ENCODE peak calls at places on chromosomes 5 and 9, in four cellular contexts. V, K, X and W are unnamed samples.

GRCh38 chr5:41067714-41068113 is 3.4 kb downstream of the MROH2B start:
- DNase-seq in V (no peak), K (no peak), X (no peak), W (no peak)

GRCh38 chr5:7094626-7095025 is 301.3 kb upstream of the ADCY2 start:
- DNase-seq in V (no peak), K (peak; percentile 62), X (no peak), W (no peak)

GRCh38 chr5:141976176-141976575 is 7.3 kb downstream of the RNF14 start:
- DNase-seq in V (no peak), K (no peak), X (no peak), W (no peak)

GRCh38 chr5:2187687-2188086 is 305.0 kb upstream of the IRX4 start:
- DNase-seq in V (no peak), K (no peak), X (no peak), W (no peak)

GRCh38 chr5:32251864-32252458 is 60.8 kb downstream of the MTMR12 start:
- DNase-seq in V (no peak), K (no peak), X (no peak), W (no peak)

GRCh38 chr5:38013107-38013506 is 173.3 kb upstream of the GDNF start:
- DNase-seq in V (no peak), K (no peak), X (no peak), W (no peak)

GRCh38 chr9:109320338-109320733 is 523 bp downstream of the EPB41L4B start:
- DNase-seq in V (no peak), K (no peak), X (no peak), W (no peak)

GRCh38 chr5:176784218-176785165 is 25.9 kb upstream of the UNC5A start:
- DNase-seq in V (no peak), K (peak; percentile 30), X (no peak), W (no peak)

GRCh38 chr9:127004946-127005769 is 90.6 kb downstream of the RALGPS1 start:
- DNase-seq in V (no peak), K (peak; percentile 12), X (peak; percentile 79), W (peak; percentile 55)

GRCh38 chr5:13866792-13867191 is 77.7 kb downstream of the DNAH5 start:
- DNase-seq in V (no peak), K (peak; percentile 44), X (peak; percentile 17), W (peak; percentile 18)

GRCh38 chr9:73030370-73031039 is 77.7 kb upstream of the ALDH1A1 start:
- DNase-seq in V (no peak), K (no peak), X (no peak), W (no peak)

GRCh38 chr9:92206490-92206889 is 87.0 kb downstream of the IARS1 start:
- DNase-seq in V (no peak), K (no peak), X (no peak), W (no peak)

GRCh38 chr9:29245351-29245750 is 1672.1 kb upstream of the C9orf72 start:
- DNase-seq in V (no peak), K (no peak), X (no peak), W (no peak)

GRCh38 chr9:3058409-3058808 is 214.5 kb upstream of the PUM3 start:
- DNase-seq in V (no peak), K (no peak), X (no peak), W (no peak)

GRCh38 chr9:108639736-108640135 is 216.1 kb downstream of the ACTL7B start:
- DNase-seq in V (no peak), K (no peak), X (no peak), W (no peak)

GRCh38 chr5:178941361-178941760 is 363 bp downstream of the ZNF454 start:
- DNase-seq in V (no peak), K (no peak), X (no peak), W (no peak)

GRCh38 chr5:92976156-92976555 is 604.9 kb downstream of the NR2F1-AS1 start:
- DNase-seq in V (no peak), K (no peak), X (no peak), W (no peak)

GRCh38 chr9:89154651-89155336 is 23.8 kb downstream of the SHC3 start:
- DNase-seq in V (no peak), K (no peak), X (no peak), W (peak; percentile 13)

GRCh38 chr5:158691576-158691975 is 408.1 kb downstream of the EBF1 start:
- DNase-seq in V (no peak), K (no peak), X (no peak), W (no peak)

GRCh38 chr5:111869681-111870080 is 112.7 kb upstream of the NREP start:
- DNase-seq in V (no peak), K (no peak), X (no peak), W (no peak)

GRCh38 chr9:130288393-130288792 is 22.8 kb downstream of the HMCN2 start:
- DNase-seq in V (no peak), K (no peak), X (no peak), W (no peak)

GRCh38 chr5:95261369-95262175 is 23.3 kb downstream of the MCTP1 start:
- DNase-seq in V (no peak), K (peak; percentile 14), X (no peak), W (no peak)

GRCh38 chr5:74192606-74193299 is 447.8 kb downstream of the ENC1 start:
- DNase-seq in V (no peak), K (no peak), X (no peak), W (no peak)